ENCODE peak calls at places on chromosomes 2 and 18, in nine cellular contexts. C, Q, W, F, Y, X, B, L and P are unnamed samples.

GRCh38 chr2:8847400-8847799 is 10.0 kb upstream of the KIDINS220 start:
- DNase-seq in C (peak; percentile 33), Q (no peak), W (no peak), F (no peak), Y (no peak), X (no peak), B (peak; percentile 47), L (no peak), P (no peak)

GRCh38 chr18:4547126-4547525 is 92.0 kb upstream of the DLGAP1 start:
- DNase-seq in C (no peak), Q (no peak), W (no peak), F (no peak), Y (no peak), X (no peak), B (no peak), L (no peak), P (no peak)

GRCh38 chr2:3465844-3466481 is 53.4 kb downstream of the ADI1 start:
- DNase-seq in C (peak; percentile 91), Q (peak; percentile 34), W (no peak), F (no peak), Y (no peak), X (no peak), B (peak; percentile 93), L (no peak), P (no peak)

GRCh38 chr2:1799174-1799573 is 54.9 kb upstream of the PXDN start:
- DNase-seq in C (no peak), Q (no peak), W (no peak), F (no peak), Y (no peak), X (no peak), B (no peak), L (no peak), P (no peak)

GRCh38 chr2:181116251-181116650 is 135.8 kb downstream of the UBE2E3 start:
- DNase-seq in C (no peak), Q (no peak), W (no peak), F (no peak), Y (no peak), X (no peak), B (no peak), L (no peak), P (no peak)

GRCh38 chr2:215904101-215904500 is 109.2 kb downstream of the MREG start:
- DNase-seq in C (peak; percentile 48), Q (no peak), W (no peak), F (no peak), Y (no peak), X (no peak), B (peak; percentile 69), L (no peak), P (no peak)

GRCh38 chr2:158825021-158825420 is 29.9 kb downstream of the DAPL1 start:
- DNase-seq in C (no peak), Q (no peak), W (no peak), F (no peak), Y (no peak), X (no peak), B (no peak), L (no peak), P (no peak)

GRCh38 chr2:104733544-104733943 is 120.4 kb upstream of the POU3F3 start:
- DNase-seq in C (no peak), Q (peak; percentile 7), W (no peak), F (no peak), Y (no peak), X (peak; percentile 58), B (no peak), L (no peak), P (no peak)

GRCh38 chr2:189440644-189440946 is 679 bp upstream of the WDR75 start:
- DNase-seq in C (no peak), Q (no peak), W (no peak), F (no peak), Y (no peak), X (no peak), B (no peak), L (no peak), P (no peak)

GRCh38 chr2:11647834-11648600 is 22.0 kb downstream of the NTSR2 start:
- DNase-seq in C (no peak), Q (no peak), W (no peak), F (no peak), Y (no peak), X (no peak), B (peak; percentile 8), L (no peak), P (no peak)

GRCh38 chr2:10752236-10752635 is 30.8 kb downstream of the ATP6V1C2 start:
- DNase-seq in C (no peak), Q (no peak), W (no peak), F (no peak), Y (no peak), X (no peak), B (no peak), L (no peak), P (no peak)

GRCh38 chr2:202764991-202765390 is 106.6 kb downstream of the ICA1L start:
- DNase-seq in C (no peak), Q (no peak), W (no peak), F (no peak), Y (no peak), X (no peak), B (no peak), L (no peak), P (no peak)

GRCh38 chr2:238846503-238847431 is 1.1 kb upstream of the TWIST2 start:
- DNase-seq in C (no peak), Q (no peak), W (no peak), F (no peak), Y (no peak), X (no peak), B (peak; percentile 53), L (no peak), P (no peak)

GRCh38 chr2:126890136-126890961 is 8.3 kb upstream of the TEX51 start:
- DNase-seq in C (no peak), Q (no peak), W (no peak), F (peak; percentile 22), Y (no peak), X (peak; percentile 23), B (no peak), L (no peak), P (peak; percentile 67)

GRCh38 chr2:227180286-227180685 is 15.9 kb downstream of the COL4A3 start:
- DNase-seq in C (no peak), Q (no peak), W (no peak), F (no peak), Y (no peak), X (no peak), B (no peak), L (no peak), P (no peak)

GRCh38 chr18:23114171-23114881 is 21.0 kb upstream of the CABLES1 start:
- DNase-seq in C (no peak), Q (no peak), W (no peak), F (no peak), Y (no peak), X (no peak), B (no peak), L (no peak), P (no peak)

GRCh38 chr18:33761363-33761762 is 183.3 kb downstream of the ASXL3 start:
- DNase-seq in C (peak; percentile 9), Q (no peak), W (peak; percentile 39), F (no peak), Y (no peak), X (no peak), B (peak; percentile 65), L (no peak), P (no peak)

GRCh38 chr18:10689231-10689953 is 163.6 kb downstream of the NAPG start:
- DNase-seq in C (peak; percentile 64), Q (no peak), W (no peak), F (no peak), Y (no peak), X (no peak), B (peak; percentile 8), L (no peak), P (no peak)

GRCh38 chr2:189178726-189179606 is 595 bp downstream of the COL5A2 start:
- DNase-seq in C (peak; percentile 57), Q (peak; percentile 25), W (no peak), F (no peak), Y (no peak), X (no peak), B (peak; percentile 87), L (no peak), P (no peak)

GRCh38 chr18:50982802-50983179 is 15.0 kb downstream of the ELAC1 start:
- DNase-seq in C (no peak), Q (no peak), W (peak; percentile 15), F (no peak), Y (no peak), X (no peak), B (peak; percentile 14), L (no peak), P (no peak)